ENCODE peak calls at places on chromosomes 6 and 20, in eight cellular contexts. H, V, Q, U, Z, N, B and S are unnamed samples.

GRCh38 chr6:41452763-41453162 is 93.4 kb upstream of the FOXP4 start:
- DNase-seq in H (no peak), N (no peak), Z (no peak), Q (no peak), V (no peak), U (no peak), B (no peak), S (no peak)

GRCh38 chr6:25193147-25193864 is 85.9 kb upstream of the CARMIL1 start:
- DNase-seq in H (no peak), Z (no peak), B (peak), V (peak), N (peak), U (peak), Q (no peak), S (no peak)

GRCh38 chr6:7216941-7217621 is 95.9 kb downstream of the SSR1 start:
- DNase-seq in B (no peak), N (no peak), U (no peak), Z (no peak), Q (no peak), H (no peak), V (no peak), S (no peak)

GRCh38 chr20:36272547-36273220 is 33.5 kb upstream of the DLGAP4 start:
- DNase-seq in V (no peak), Z (no peak), Q (no peak), B (no peak), N (no peak), H (no peak), U (no peak), S (no peak)

GRCh38 chr6:76701610-76702009 is 629.1 kb upstream of the IMPG1 start:
- DNase-seq in Z (no peak), Q (no peak), H (no peak), N (no peak), B (no peak), V (peak), U (no peak), S (no peak)

GRCh38 chr6:147126618-147127022 is 77.6 kb upstream of the STXBP5 start:
- DNase-seq in Z (no peak), V (peak), H (no peak), B (no peak), Q (no peak), U (no peak), N (no peak), S (no peak)

GRCh38 chr6:35203680-35204079 is 10.1 kb upstream of the SCUBE3 start:
- DNase-seq in U (no peak), V (no peak), Q (no peak), B (no peak), N (no peak), Z (no peak), H (no peak), S (no peak)

GRCh38 chr6:128511518-128511917 is 8.9 kb downstream of the PTPRK start:
- DNase-seq in H (no peak), B (no peak), V (no peak), Z (no peak), N (no peak), Q (no peak), U (no peak), S (no peak)

GRCh38 chr6:144725731-144726522 is 440.8 kb downstream of the UTRN start:
- DNase-seq in V (no peak), U (peak), Z (no peak), Q (no peak), B (no peak), N (no peak), H (no peak), S (no peak)

GRCh38 chr20:33351696-33352095 is 49.6 kb downstream of the CDK5RAP1 start:
- DNase-seq in H (no peak), Q (no peak), N (no peak), V (no peak), B (no peak), Z (no peak), U (no peak), S (no peak)

GRCh38 chr6:2948228-2949025 is 22.9 kb downstream of the SERPINB6 start:
- DNase-seq in B (no peak), U (no peak), Q (no peak), N (no peak), H (no peak), Z (no peak), V (no peak), S (no peak)

GRCh38 chr6:119226089-119226488 is 123.5 kb downstream of the MAN1A1 start:
- DNase-seq in Q (no peak), V (no peak), U (no peak), N (no peak), H (peak), B (no peak), Z (no peak), S (no peak)

GRCh38 chr20:53930651-53931504 is 139.5 kb downstream of the BCAS1 start:
- DNase-seq in N (peak), B (no peak), Q (no peak), Z (no peak), H (no peak), U (no peak), V (no peak), S (no peak)

GRCh38 chr6:21908117-21908848 is 314.7 kb downstream of the SOX4 start:
- DNase-seq in H (no peak), Z (no peak), B (no peak), V (peak), U (no peak), Q (no peak), N (no peak), S (no peak)

GRCh38 chr20:15191082-15191723 is 853.8 kb upstream of the FLRT3 start:
- DNase-seq in Q (no peak), H (no peak), N (no peak), B (no peak), V (no peak), U (no peak), Z (no peak), S (no peak)

GRCh38 chr6:139291813-139292619 is at the start of gene TXLNB:
- DNase-seq in B (no peak), U (no peak), N (peak), Q (peak), H (peak), Z (peak), V (peak), S (peak)

GRCh38 chr6:29748391-29749352 is 25.4 kb downstream of the HLA-F start:
- DNase-seq in V (peak), H (peak), U (peak), N (peak), B (peak), Q (peak), Z (peak), S (peak)

GRCh38 chr6:34155471-34156300 is 9.8 kb upstream of the GRM4 start:
- DNase-seq in B (no peak), N (no peak), Q (no peak), Z (no peak), H (no peak), V (no peak), U (no peak), S (no peak)

GRCh38 chr6:71034578-71034977 is 77.7 kb upstream of the B3GAT2 start:
- DNase-seq in V (no peak), U (no peak), B (no peak), Q (no peak), H (no peak), N (no peak), Z (no peak), S (no peak)

GRCh38 chr6:29631860-29632731 is 887 bp downstream of the GABBR1 start:
- DNase-seq in B (no peak), U (peak), Q (peak), V (peak), Z (peak), H (peak), N (peak), S (peak)

GRCh38 chr6:170099387-170099786 is 191.5 kb downstream of the DLL1 start:
- DNase-seq in V (no peak), Z (no peak), U (no peak), B (no peak), Q (no peak), N (no peak), H (no peak), S (no peak)

GRCh38 chr6:142666599-142667185 is 278.3 kb downstream of the HIVEP2 start:
- DNase-seq in H (no peak), B (no peak), V (no peak), Q (no peak), U (no peak), Z (no peak), N (no peak), S (no peak)

GRCh38 chr6:11232968-11233626 is 629 bp upstream of the NEDD9 start:
- DNase-seq in U (peak), V (no peak), N (no peak), H (no peak), Z (no peak), Q (no peak), B (no peak), S (no peak)

GRCh38 chr20:22925613-22925983 is 109.5 kb upstream of the SSTR4 start:
- DNase-seq in V (peak), N (no peak), Q (no peak), B (no peak), U (no peak), Z (no peak), H (no peak), S (no peak)

GRCh38 chr6:145028144-145028818 is 707.0 kb downstream of the EPM2A start:
- DNase-seq in Z (no peak), B (peak), V (peak), N (peak), Q (no peak), U (peak), H (no peak), S (peak)

GRCh38 chr20:20785226-20785625 is 72.8 kb upstream of the RALGAPA2 start:
- DNase-seq in Q (no peak), N (no peak), V (no peak), H (no peak), B (no peak), Z (no peak), U (no peak), S (no peak)

GRCh38 chr20:45969712-45970634 is 2.0 kb downstream of the ZNF335 start:
- DNase-seq in U (peak), V (peak), Q (no peak), Z (no peak), B (no peak), N (peak), H (peak), S (peak)